ENCODE peak calls at places on chromosomes 2 and 18, in six cellular contexts. One of them, this sample, is unnamed. For H3K79me2, the result is how much of the 10 kb centered on the place peaks cover.

GRCh38 chr2:231927566-231927890 is 1.3 kb upstream of the NPPC start:
- DNase-seq in hepatocyte: no peak
- DNase-seq in PC-3: no peak
- DNase-seq in K562: no peak
- DNase-seq in H9: no peak
- DNase-seq in mammary epithelial cell: no peak
- DNase-seq in this sample: no peak

GRCh38 chr2:119517433-119517832 is 6.8 kb downstream of the SCTR start:
- DNase-seq in hepatocyte: peak
- DNase-seq in PC-3: peak
- DNase-seq in K562: peak
- DNase-seq in H9: peak
- DNase-seq in mammary epithelial cell: peak
- DNase-seq in this sample: peak

GRCh38 chr2:166138667-166139066 is 10.8 kb upstream of the SCN1A start:
- DNase-seq in hepatocyte: no peak
- DNase-seq in PC-3: no peak
- DNase-seq in K562: no peak
- DNase-seq in H9: no peak
- DNase-seq in mammary epithelial cell: no peak
- DNase-seq in this sample: no peak

GRCh38 chr18:13237073-13237472 is 18.5 kb downstream of the LDLRAD4 start:
- DNase-seq in hepatocyte: no peak
- DNase-seq in PC-3: no peak
- DNase-seq in K562: no peak
- DNase-seq in H9: no peak
- DNase-seq in mammary epithelial cell: no peak
- DNase-seq in this sample: no peak

GRCh38 chr2:181915096-181915495 is 23.6 kb downstream of the ITPRID2 start:
- DNase-seq in hepatocyte: no peak
- DNase-seq in PC-3: no peak
- DNase-seq in K562: no peak
- DNase-seq in H9: no peak
- DNase-seq in mammary epithelial cell: no peak
- DNase-seq in this sample: no peak

GRCh38 chr2:60488291-60488690 is 65.2 kb downstream of the BCL11A start:
- DNase-seq in hepatocyte: no peak
- DNase-seq in PC-3: no peak
- DNase-seq in K562: no peak
- DNase-seq in H9: no peak
- DNase-seq in mammary epithelial cell: no peak
- DNase-seq in this sample: no peak

GRCh38 chr2:37829202-37829601 is 95.9 kb upstream of the RMDN2 start:
- DNase-seq in hepatocyte: peak
- DNase-seq in PC-3: peak
- DNase-seq in K562: no peak
- DNase-seq in H9: no peak
- DNase-seq in mammary epithelial cell: peak
- DNase-seq in this sample: peak

GRCh38 chr2:23954325-23955014 is 14.2 kb downstream of the UBXN2A start:
- DNase-seq in hepatocyte: no peak
- DNase-seq in PC-3: no peak
- DNase-seq in K562: no peak
- DNase-seq in H9: no peak
- DNase-seq in mammary epithelial cell: no peak
- DNase-seq in this sample: peak

GRCh38 chr18:75497576-75497975 is 70.1 kb upstream of the SMIM21 start:
- DNase-seq in hepatocyte: no peak
- DNase-seq in PC-3: no peak
- DNase-seq in K562: no peak
- DNase-seq in H9: no peak
- DNase-seq in mammary epithelial cell: no peak
- DNase-seq in this sample: peak

GRCh38 chr2:231052494-231053451 is 3.9 kb upstream of the PSMD1 start:
- DNase-seq in hepatocyte: peak
- DNase-seq in PC-3: peak
- DNase-seq in K562: peak
- DNase-seq in H9: peak
- DNase-seq in mammary epithelial cell: peak
- DNase-seq in this sample: peak

GRCh38 chr2:190355968-190356657 is 12.7 kb downstream of the INPP1 start:
- DNase-seq in hepatocyte: no peak
- DNase-seq in PC-3: no peak
- DNase-seq in K562: no peak
- DNase-seq in H9: no peak
- DNase-seq in mammary epithelial cell: peak
- DNase-seq in this sample: no peak

GRCh38 chr18:36031407-36031806 is 36.0 kb downstream of the RPRD1A start:
- DNase-seq in hepatocyte: no peak
- DNase-seq in PC-3: no peak
- DNase-seq in K562: no peak
- DNase-seq in H9: no peak
- DNase-seq in mammary epithelial cell: no peak
- DNase-seq in this sample: no peak

GRCh38 chr2:213104089-213104902 is 47.1 kb downstream of the IKZF2 start:
- DNase-seq in hepatocyte: peak
- DNase-seq in PC-3: peak
- DNase-seq in K562: no peak
- DNase-seq in H9: no peak
- DNase-seq in mammary epithelial cell: peak
- DNase-seq in this sample: peak

GRCh38 chr2:108449410-108450200 is 599 bp downstream of the GCC2 start:
- DNase-seq in hepatocyte: peak
- DNase-seq in PC-3: peak
- DNase-seq in K562: peak
- DNase-seq in H9: no peak
- DNase-seq in mammary epithelial cell: no peak
- DNase-seq in this sample: peak

GRCh38 chr2:28766070-28766469 is 14.4 kb downstream of the PPP1CB start:
- DNase-seq in hepatocyte: no peak
- DNase-seq in PC-3: no peak
- DNase-seq in K562: no peak
- DNase-seq in H9: no peak
- DNase-seq in mammary epithelial cell: no peak
- DNase-seq in this sample: no peak

GRCh38 chr2:169131587-169132512 is 62.5 kb downstream of the DHRS9 start:
- DNase-seq in hepatocyte: peak
- DNase-seq in PC-3: peak
- DNase-seq in K562: peak
- DNase-seq in H9: no peak
- DNase-seq in mammary epithelial cell: peak
- DNase-seq in this sample: peak

GRCh38 chr2:241764272-241765241 is 12.1 kb upstream of the GAL3ST2 start:
- DNase-seq in hepatocyte: no peak
- DNase-seq in PC-3: no peak
- DNase-seq in K562: no peak
- DNase-seq in H9: peak
- DNase-seq in mammary epithelial cell: no peak
- DNase-seq in this sample: no peak

GRCh38 chr2:45353879-45354278 is 257.2 kb downstream of the SRBD1 start:
- DNase-seq in hepatocyte: peak
- DNase-seq in PC-3: peak
- DNase-seq in K562: no peak
- DNase-seq in H9: no peak
- DNase-seq in mammary epithelial cell: peak
- DNase-seq in this sample: peak

GRCh38 chr2:5121677-5122076 is 570.5 kb upstream of the SOX11 start:
- DNase-seq in hepatocyte: peak
- DNase-seq in PC-3: peak
- DNase-seq in K562: no peak
- DNase-seq in H9: peak
- DNase-seq in mammary epithelial cell: no peak
- DNase-seq in this sample: no peak

GRCh38 chr2:11525762-11526161 is 8.1 kb upstream of the GREB1 start:
- DNase-seq in hepatocyte: no peak
- DNase-seq in PC-3: no peak
- DNase-seq in K562: no peak
- DNase-seq in H9: no peak
- DNase-seq in mammary epithelial cell: no peak
- DNase-seq in this sample: no peak

GRCh38 chr2:149152597-149152996 is 114.1 kb downstream of the LYPD6B start:
- DNase-seq in hepatocyte: no peak
- DNase-seq in PC-3: no peak
- DNase-seq in K562: no peak
- DNase-seq in H9: no peak
- DNase-seq in mammary epithelial cell: no peak
- DNase-seq in this sample: no peak

GRCh38 chr2:150474326-150475074 is 13.0 kb downstream of the RND3 start:
- DNase-seq in hepatocyte: no peak
- DNase-seq in PC-3: peak
- DNase-seq in K562: no peak
- DNase-seq in H9: no peak
- DNase-seq in mammary epithelial cell: no peak
- DNase-seq in this sample: no peak

GRCh38 chr18:12029786-12030571 is 48.7 kb downstream of the IMPA2 start:
- DNase-seq in hepatocyte: no peak
- DNase-seq in PC-3: no peak
- DNase-seq in K562: no peak
- DNase-seq in H9: no peak
- DNase-seq in mammary epithelial cell: no peak
- DNase-seq in this sample: no peak

GRCh38 chr2:19837235-19837766 is 64.5 kb downstream of the TTC32 start:
- DNase-seq in hepatocyte: no peak
- DNase-seq in PC-3: no peak
- DNase-seq in K562: no peak
- DNase-seq in H9: no peak
- DNase-seq in mammary epithelial cell: no peak
- DNase-seq in this sample: no peak

GRCh38 chr18:75211721-75212625 is 1.4 kb downstream of the TSHZ1 start:
- DNase-seq in hepatocyte: peak
- DNase-seq in PC-3: peak
- DNase-seq in K562: peak
- DNase-seq in H9: peak
- DNase-seq in mammary epithelial cell: peak
- DNase-seq in this sample: no peak

GRCh38 chr2:46716806-46717732 is 198.5 kb downstream of the MCFD2 start:
- DNase-seq in hepatocyte: no peak
- DNase-seq in PC-3: no peak
- DNase-seq in K562: no peak
- DNase-seq in H9: no peak
- DNase-seq in mammary epithelial cell: no peak
- DNase-seq in this sample: peak
- H3K4me2 ChIP-seq in hepatocyte: no peak
- H3K4me2 ChIP-seq in PC-3: peak
- H3K4me2 ChIP-seq in K562: no peak
- H3K4me2 ChIP-seq in H9: no peak
- H3K4me2 ChIP-seq in mammary epithelial cell: no peak
- H3K4me2 ChIP-seq in this sample: peak

GRCh38 chr2:96305979-96306308 is 598 bp upstream of the SNRNP200 start:
- DNase-seq in hepatocyte: no peak
- DNase-seq in PC-3: no peak
- DNase-seq in K562: no peak
- DNase-seq in H9: no peak
- DNase-seq in mammary epithelial cell: no peak
- DNase-seq in this sample: no peak

GRCh38 chr2:96306370-96306769 is 1.0 kb upstream of the SNRNP200 start:
- DNase-seq in hepatocyte: no peak
- DNase-seq in PC-3: no peak
- DNase-seq in K562: no peak
- DNase-seq in H9: no peak
- DNase-seq in mammary epithelial cell: no peak
- DNase-seq in this sample: no peak

GRCh38 chr2:96301897-96302296 is 3.4 kb downstream of the SNRNP200 start:
- DNase-seq in hepatocyte: no peak
- DNase-seq in PC-3: no peak
- DNase-seq in K562: no peak
- DNase-seq in H9: no peak
- DNase-seq in mammary epithelial cell: no peak
- DNase-seq in this sample: no peak

GRCh38 chr2:96305091-96305978 is at the start of gene SNRNP200:
- DNase-seq in hepatocyte: peak
- DNase-seq in PC-3: peak
- DNase-seq in K562: peak
- DNase-seq in H9: peak
- DNase-seq in mammary epithelial cell: peak
- DNase-seq in this sample: peak

DNA sequence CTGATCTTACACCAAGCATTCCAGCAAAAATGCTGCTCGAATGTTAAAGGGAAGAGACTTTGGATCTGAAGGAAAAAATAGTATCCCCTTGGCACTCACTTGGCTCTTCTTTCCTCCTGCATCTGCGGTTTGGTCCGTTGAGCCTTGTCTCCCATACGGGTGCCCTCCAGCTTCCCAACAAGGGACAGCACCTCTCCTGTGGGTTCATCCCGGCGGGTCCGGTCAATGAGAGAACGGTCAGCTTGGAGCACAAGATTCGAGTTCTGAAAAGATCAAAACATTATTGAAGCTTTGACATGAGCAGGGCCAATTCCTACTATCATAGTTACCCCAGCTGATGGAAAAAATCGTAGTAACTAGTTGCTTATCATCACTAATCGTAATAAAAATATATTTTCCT is 740 bp downstream of the SNRNP200 start:
- DNase-seq in hepatocyte: no peak
- DNase-seq in PC-3: no peak
- DNase-seq in K562: no peak
- DNase-seq in H9: no peak
- DNase-seq in mammary epithelial cell: no peak
- DNase-seq in this sample: no peak
- H3K79me2 ChIP-seq in hepatocyte: under half
- H3K79me2 ChIP-seq in PC-3: half or more
- H3K79me2 ChIP-seq in K562: half or more
- H3K79me2 ChIP-seq in H9: under half
- H3K79me2 ChIP-seq in mammary epithelial cell: under half
- H3K79me2 ChIP-seq in this sample: under half

DNA sequence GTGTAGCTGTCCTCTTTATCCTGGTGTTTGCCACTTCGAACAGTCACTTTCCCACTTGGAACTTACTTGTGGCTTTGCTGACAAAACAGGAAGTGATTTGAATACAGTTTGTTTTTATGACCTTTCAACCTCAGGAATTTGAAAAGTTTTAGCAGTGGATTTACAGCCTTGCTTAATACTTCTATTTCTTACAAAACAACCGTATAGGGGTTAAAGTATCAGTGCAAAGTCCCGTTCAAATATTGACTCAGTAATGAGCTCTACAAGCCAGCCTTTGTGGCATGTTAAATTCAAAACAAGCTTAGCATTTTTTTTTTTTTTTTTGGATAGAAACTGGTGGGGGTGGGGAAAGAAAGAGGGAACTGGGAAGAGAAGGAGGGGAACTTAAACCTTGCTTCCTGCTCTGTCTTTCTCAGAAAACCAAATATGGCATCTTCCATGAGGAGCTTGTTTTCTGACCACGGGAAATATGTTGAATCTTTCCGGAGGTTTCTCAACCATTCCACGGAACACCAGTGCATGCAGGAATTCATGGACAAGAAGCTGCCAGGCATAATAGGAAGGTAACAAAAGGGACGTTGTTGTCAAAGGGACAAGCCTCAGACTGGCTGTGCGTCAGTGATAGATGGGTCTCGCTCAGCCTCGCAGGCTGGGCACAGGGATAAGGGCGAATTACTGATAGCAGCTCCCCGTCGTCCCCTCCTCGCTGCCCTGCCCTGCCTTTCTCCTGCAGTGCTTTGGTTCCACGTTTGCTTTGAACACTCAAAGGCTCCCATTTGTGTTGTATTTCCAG is at the start of gene HNMT:
- DNase-seq in hepatocyte: peak
- DNase-seq in PC-3: peak
- DNase-seq in K562: peak
- DNase-seq in H9: peak
- DNase-seq in mammary epithelial cell: peak
- DNase-seq in this sample: peak
- H3K4me2 ChIP-seq in hepatocyte: peak
- H3K4me2 ChIP-seq in PC-3: peak
- H3K4me2 ChIP-seq in K562: peak
- H3K4me2 ChIP-seq in H9: peak
- H3K4me2 ChIP-seq in mammary epithelial cell: peak
- H3K4me2 ChIP-seq in this sample: peak

GRCh38 chr18:55406374-55407045 is 181.5 kb downstream of the TCF4 start:
- DNase-seq in hepatocyte: no peak
- DNase-seq in PC-3: no peak
- DNase-seq in K562: no peak
- DNase-seq in H9: no peak
- DNase-seq in mammary epithelial cell: no peak
- DNase-seq in this sample: no peak
- H3K79me2 ChIP-seq in hepatocyte: under half
- H3K79me2 ChIP-seq in PC-3: under half
- H3K79me2 ChIP-seq in K562: under half
- H3K79me2 ChIP-seq in H9: under half
- H3K79me2 ChIP-seq in mammary epithelial cell: under half
- H3K79me2 ChIP-seq in this sample: under half